ENCODE peak calls at places on chromosome 20, in seven cellular contexts. F is suprapubic skin, H is endothelial cell of umbilical vein, J is IMR-90, I is H1, R is breast epithelium, M is stomach. E is an unnamed sample.

GRCh38 chr20:21183722-21184121 is 57.8 kb downstream of the KIZ start:
- DNase-seq in M (no peak), J (peak; percentile 33), I (no peak), F (no peak), R (no peak), H (no peak), E (no peak)

GRCh38 chr20:58463231-58463630 is 52.0 kb downstream of the APCDD1L start:
- DNase-seq in M (no peak), J (no peak), R (no peak), H (no peak), F (no peak), I (no peak), E (no peak)

GRCh38 chr20:23626040-23626620 is 11.6 kb downstream of the CST3 start:
- DNase-seq in H (no peak), R (no peak), M (peak; percentile 55), I (no peak), F (no peak), J (no peak), E (peak; percentile 86)

GRCh38 chr20:35615667-35616464 is at the start of gene SPAG4:
- DNase-seq in R (peak; percentile 99), F (peak; percentile 99), I (peak; percentile 100), J (peak; percentile 78), H (no peak), M (peak; percentile 100), E (peak; percentile 99)

GRCh38 chr20:32547753-32548034 is 37.4 kb downstream of the NOL4L start:
- DNase-seq in I (no peak), H (no peak), J (no peak), F (no peak), R (no peak), M (no peak), E (no peak)

GRCh38 chr20:17560344-17561074 is 9.4 kb upstream of the DSTN start:
- DNase-seq in H (no peak), I (peak; percentile 41), R (no peak), F (no peak), J (no peak), M (no peak), E (no peak)

GRCh38 chr20:3172126-3172932 is 1.0 kb downstream of the LZTS3 start:
- DNase-seq in M (no peak), I (no peak), H (no peak), J (no peak), R (no peak), F (no peak), E (no peak)

GRCh38 chr20:47204746-47205122 is 151.8 kb downstream of the ZMYND8 start:
- DNase-seq in F (no peak), M (no peak), I (no peak), J (no peak), H (no peak), R (no peak), E (no peak)

GRCh38 chr20:35934050-35934449 is 20.3 kb downstream of the SCAND1 start:
- DNase-seq in R (no peak), F (no peak), H (no peak), J (no peak), M (no peak), I (no peak), E (no peak)

GRCh38 chr20:37519508-37520416 is 1.3 kb upstream of the NNAT start:
- DNase-seq in R (no peak), H (peak; percentile 41), J (no peak), F (no peak), M (peak; percentile 22), I (peak; percentile 67), E (peak; percentile 82)

GRCh38 chr20:62678553-62678952 is 30.1 kb upstream of the NTSR1 start:
- DNase-seq in M (no peak), J (no peak), R (no peak), H (no peak), I (no peak), F (no peak), E (no peak)

GRCh38 chr20:62694868-62695267 is 13.8 kb upstream of the NTSR1 start:
- DNase-seq in H (no peak), M (no peak), I (no peak), J (no peak), F (no peak), R (no peak), E (no peak)

GRCh38 chr20:44302026-44302669 is 8.9 kb downstream of the FITM2 start:
- DNase-seq in I (no peak), M (no peak), R (no peak), F (no peak), H (no peak), J (no peak), E (no peak)

GRCh38 chr20:54103067-54103761 is 32.8 kb upstream of the BCAS1 start:
- DNase-seq in R (peak; percentile 72), F (peak; percentile 67), M (peak; percentile 82), J (peak; percentile 64), H (peak; percentile 49), I (peak; percentile 95), E (peak; percentile 49)

GRCh38 chr20:63594043-63594561 is 20.1 kb upstream of the HELZ2 start:
- DNase-seq in J (peak; percentile 53), F (no peak), M (no peak), R (no peak), I (no peak), H (peak; percentile 33), E (no peak)

GRCh38 chr20:37387519-37388269 is 41.8 kb downstream of the SRC start:
- DNase-seq in F (no peak), R (no peak), M (no peak), H (no peak), J (no peak), I (no peak), E (no peak)

GRCh38 chr20:11366660-11367059 is 551.0 kb upstream of the BTBD3 start:
- DNase-seq in H (no peak), F (no peak), I (no peak), M (no peak), J (peak; percentile 96), R (no peak), E (no peak)

GRCh38 chr20:59063358-59064213 is 21.0 kb upstream of the PRELID3B start:
- DNase-seq in J (peak; percentile 95), R (no peak), H (peak; percentile 68), F (no peak), M (no peak), I (no peak), E (no peak)

GRCh38 chr20:31824554-31825313 is 5.6 kb downstream of the MYLK2 start:
- DNase-seq in R (no peak), H (no peak), M (no peak), F (no peak), I (no peak), J (no peak), E (no peak)

GRCh38 chr20:13166006-13166405 is 55.1 kb upstream of the ISM1 start:
- DNase-seq in H (no peak), M (no peak), J (no peak), F (no peak), R (no peak), I (no peak), E (no peak)

GRCh38 chr20:35592339-35592960 is 23.2 kb upstream of the SPAG4 start:
- DNase-seq in I (no peak), R (no peak), M (no peak), H (no peak), J (no peak), F (no peak), E (no peak)

GRCh38 chr20:34663213-34663943 is 13.5 kb downstream of the PIGU start:
- DNase-seq in F (no peak), H (no peak), M (no peak), J (peak; percentile 10), R (no peak), I (no peak), E (no peak)

GRCh38 chr20:22582960-22583772 is 1.2 kb downstream of the FOXA2 start:
- DNase-seq in I (peak; percentile 72), M (peak; percentile 31), F (no peak), R (no peak), H (no peak), J (no peak), E (no peak)

GRCh38 chr20:41540459-41540858 is 77.7 kb downstream of the CHD6 start:
- DNase-seq in F (no peak), H (no peak), M (no peak), I (no peak), R (no peak), J (no peak), E (no peak)
- TF ChIP-seq CTCF in F (no peak), H (no peak), M (no peak), I (peak; percentile 17), R (no peak), J (no peak), E (no peak)

GRCh38 chr20:45374101-45374467 is 4.0 kb downstream of the TP53TG5 start:
- DNase-seq in F (no peak), H (no peak), J (no peak), I (no peak), M (no peak), R (no peak), E (no peak)

GRCh38 chr20:45374966-45375365 is 3.2 kb downstream of the TP53TG5 start:
- DNase-seq in H (no peak), F (no peak), I (peak; percentile 35), M (no peak), R (no peak), J (no peak), E (no peak)

GRCh38 chr20:45372646-45373352 is 5.3 kb downstream of the TP53TG5 start:
- DNase-seq in H (peak; percentile 30), R (no peak), I (peak; percentile 58), F (no peak), J (no peak), M (no peak), E (no peak)

GRCh38 chr20:45372241-45372640 is 5.9 kb downstream of the TP53TG5 start:
- DNase-seq in M (no peak), R (no peak), H (no peak), J (no peak), F (no peak), I (no peak), E (peak; percentile 72)

DNA sequence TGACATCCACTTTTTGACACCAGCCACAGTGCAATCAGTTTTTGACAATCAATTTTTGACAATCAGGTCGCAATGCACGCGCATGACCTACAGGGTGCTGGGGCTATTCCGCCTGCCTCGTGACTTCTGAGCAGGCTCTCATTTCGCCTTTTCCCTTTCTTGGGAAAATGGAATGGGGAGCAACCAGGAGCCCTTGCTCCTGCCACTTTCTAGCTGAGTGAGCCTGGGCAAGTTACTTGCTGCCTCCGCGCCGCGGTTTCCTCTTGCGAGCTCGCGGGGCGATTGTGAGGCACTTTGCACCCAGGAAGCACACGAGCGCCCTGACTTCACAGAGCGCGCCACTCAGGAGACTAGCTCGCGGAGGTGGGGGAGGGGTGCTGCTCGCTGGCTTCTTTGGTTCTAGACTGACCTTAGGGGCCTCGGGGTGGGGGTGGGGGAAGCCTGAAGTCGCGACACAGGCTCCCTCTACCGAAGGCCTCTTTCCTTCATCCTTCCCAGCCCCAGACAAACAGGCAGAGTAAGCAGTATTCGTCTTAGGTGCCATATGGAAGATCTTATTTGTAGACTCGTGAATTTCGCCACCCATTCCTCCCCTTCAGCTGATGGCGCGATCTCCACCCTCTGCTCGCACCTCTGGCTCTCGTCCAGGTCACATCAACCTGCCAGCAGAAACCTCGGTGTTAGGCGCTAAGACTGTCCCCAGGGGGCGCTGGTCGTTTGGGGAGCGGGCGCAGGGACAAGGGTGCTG is 4.6 kb downstream of the TP53TG5 start:
- DNase-seq in R (peak; percentile 95), H (peak; percentile 84), I (peak; percentile 96), F (peak; percentile 94), J (peak; percentile 66), M (peak; percentile 92), E (peak; percentile 97)
- TF ChIP-seq POLR2A in R (no peak), H (no peak), I (no peak), F (no peak), J (no peak), M (no peak), E (no peak)

GRCh38 chr20:38907918-38908677 is 18.1 kb upstream of the FAM83D start:
- DNase-seq in R (no peak), F (no peak), H (no peak), I (no peak), M (no peak), J (no peak), E (no peak)
- TF ChIP-seq CTCF in R (no peak), F (no peak), H (no peak), I (no peak), M (no peak), J (no peak), E (no peak)

GRCh38 chr20:430091-430999 is 22.2 kb downstream of the RBCK1 start:
- DNase-seq in J (no peak), R (no peak), I (no peak), H (no peak), M (no peak), F (no peak), E (no peak)
- TF ChIP-seq POLR2A in J (no peak), R (no peak), I (no peak), H (no peak), M (no peak), F (no peak), E (no peak)

E was measured in lower leg skin.